ENCODE peak calls at places on chromosome 9, in nine cellular contexts. E is stimulated activated CD4-positive, alpha-beta T cell treated with anti-CD3 and anti-CD28 coated beads, Interleukin-2, amount 100 ng/mL, for 24 hours; K is iris pigment epithelial cell; P is Peyer's patch; X is neural progenitor cell; L is activated T-cell treated with anti-CD3 and anti-CD28 coated beads for 1 hour; G is aorta; O is bronchial epithelial cell; C is heart left ventricle. R is an unnamed sample.

GRCh38 chr9:137493163-137494103 is 34.3 kb upstream of the NSMF start:
- DNase-seq in E (no peak), K (peak), P (no peak), X (no peak), L (no peak), G (peak), O (no peak), C (no peak), R (no peak)

GRCh38 chr9:80127920-80128319 is 556.2 kb downstream of the TLE4 start:
- DNase-seq in E (no peak), K (no peak), P (no peak), X (no peak), L (no peak), G (no peak), O (no peak), C (no peak), R (no peak)

GRCh38 chr9:14531424-14532269 is 161.6 kb downstream of the ZDHHC21 start:
- DNase-seq in E (no peak), K (no peak), P (no peak), X (no peak), L (no peak), G (no peak), O (no peak), C (no peak), R (no peak)

GRCh38 chr9:18543406-18543965 is 69.5 kb downstream of the ADAMTSL1 start:
- DNase-seq in E (no peak), K (peak), P (no peak), X (no peak), L (no peak), G (peak), O (peak), C (no peak), R (no peak)

GRCh38 chr9:83182071-83182470 is 119.1 kb upstream of the RASEF start:
- DNase-seq in E (no peak), K (no peak), P (no peak), X (no peak), L (no peak), G (no peak), O (no peak), C (no peak), R (no peak)

GRCh38 chr9:6078382-6079105 is 63.1 kb upstream of the RANBP6 start:
- DNase-seq in E (no peak), K (peak), P (no peak), X (no peak), L (no peak), G (no peak), O (no peak), C (no peak), R (no peak)

GRCh38 chr9:97766610-97767009 is 69.5 kb upstream of the XPA start:
- DNase-seq in E (no peak), K (no peak), P (no peak), X (no peak), L (no peak), G (no peak), O (no peak), C (no peak), R (no peak)

GRCh38 chr9:2771101-2771500 is 53.8 kb downstream of the KCNV2 start:
- DNase-seq in E (no peak), K (no peak), P (no peak), X (no peak), L (no peak), G (no peak), O (no peak), C (no peak), R (no peak)

GRCh38 chr9:84975926-84976325 is 306.4 kb downstream of the NTRK2 start:
- DNase-seq in E (no peak), K (peak), P (no peak), X (no peak), L (no peak), G (no peak), O (no peak), C (no peak), R (no peak)

GRCh38 chr9:72864327-72864726 is 88.5 kb downstream of the ALDH1A1 start:
- DNase-seq in E (no peak), K (no peak), P (no peak), X (no peak), L (no peak), G (no peak), O (no peak), C (no peak), R (no peak)

GRCh38 chr9:68970150-68970549 is 43.8 kb downstream of the PRKACG start:
- DNase-seq in E (no peak), K (no peak), P (no peak), X (no peak), L (no peak), G (no peak), O (no peak), C (no peak), R (peak)

GRCh38 chr9:121599186-121599871 is 52.1 kb upstream of the DAB2IP start:
- DNase-seq in E (peak), K (peak), P (no peak), X (peak), L (no peak), G (peak), O (peak), C (peak), R (no peak)

GRCh38 chr9:128054090-128054489 is 13.0 kb downstream of the NAIF1 start:
- DNase-seq in E (no peak), K (no peak), P (no peak), X (no peak), L (no peak), G (no peak), O (no peak), C (no peak), R (no peak)

GRCh38 chr9:92350129-92350739 is 24.5 kb downstream of the CENPP start:
- DNase-seq in E (no peak), K (peak), P (no peak), X (no peak), L (no peak), G (no peak), O (no peak), C (no peak), R (no peak)

GRCh38 chr9:71816782-71817549 is 48.7 kb upstream of the CEMIP2 start:
- DNase-seq in E (no peak), K (no peak), P (no peak), X (peak), L (no peak), G (no peak), O (no peak), C (no peak), R (no peak)

GRCh38 chr9:127047971-127048370 is 74.5 kb downstream of the ANGPTL2 start:
- DNase-seq in E (no peak), K (no peak), P (no peak), X (no peak), L (no peak), G (no peak), O (no peak), C (no peak), R (no peak)

GRCh38 chr9:4137234-4137633 is 162.6 kb downstream of the GLIS3 start:
- DNase-seq in E (no peak), K (peak), P (no peak), X (no peak), L (no peak), G (no peak), O (peak), C (no peak), R (no peak)

GRCh38 chr9:21144620-21145019 is 3.0 kb upstream of the IFNW1 start:
- DNase-seq in E (no peak), K (no peak), P (no peak), X (no peak), L (no peak), G (no peak), O (no peak), C (no peak), R (no peak)

R was measured in NCI-H1436 treated with DMSO at 0.1 percent for 48 hours.